ENCODE peak calls at places on chromosome 13, in eight cellular contexts. W is esophagus squamous epithelium; O is cardiac muscle cell; Z is SIG-M5; U is CMK; R is A172; B is CD4-positive, CD25-positive, alpha-beta regulatory T cell; J is SK-N-SH. H is an unnamed sample.

GRCh38 chr13:20411638-20412342 is 113.9 kb downstream of the CRYL1 start:
- DNase-seq in Z (no peak), W (no peak), J (no peak), U (peak), B (peak), O (no peak), R (no peak), H (no peak)

GRCh38 chr13:25375727-25376358 is 4.1 kb downstream of the ATP8A2 start:
- DNase-seq in B (peak), R (peak), U (no peak), W (no peak), J (peak), Z (no peak), O (peak), H (peak)

GRCh38 chr13:60019119-60019993 is 144.4 kb downstream of the DIAPH3 start:
- DNase-seq in J (no peak), U (no peak), B (peak), Z (no peak), W (no peak), O (no peak), R (no peak), H (no peak)

GRCh38 chr13:105991622-105992254 is 543.7 kb downstream of the EFNB2 start:
- DNase-seq in W (no peak), B (no peak), U (no peak), Z (no peak), J (no peak), R (peak), O (no peak), H (no peak)

GRCh38 chr13:49791753-49792549 is 531 bp downstream of the KPNA3 start:
- DNase-seq in J (no peak), Z (no peak), R (peak), O (peak), U (peak), W (no peak), B (peak), H (peak)

GRCh38 chr13:98327326-98328314 is 150.6 kb upstream of the RNF113B start:
- DNase-seq in O (peak), W (no peak), Z (no peak), U (no peak), J (no peak), B (no peak), R (no peak), H (no peak)

GRCh38 chr13:95643471-95643813 is 1.1 kb downstream of the DZIP1 start:
- DNase-seq in R (peak), Z (no peak), J (peak), B (no peak), U (no peak), O (peak), W (no peak), H (peak)

GRCh38 chr13:84445776-84446175 is 563.5 kb upstream of the SLITRK1 start:
- DNase-seq in Z (no peak), O (no peak), R (no peak), B (no peak), J (no peak), W (no peak), U (no peak), H (no peak)